ENCODE peak calls at places on chromosome 13, in five cellular contexts. X is heart left ventricle, M is stomach, N is body of pancreas, S is pancreas. V is an unnamed sample.

GRCh38 chr13:108859202-108860012 is 230.0 kb downstream of the MYO16 start:
- DNase-seq in X (no peak), M (no peak), N (no peak), S (no peak), V (peak; percentile 50)

GRCh38 chr13:63554157-63554556 is 2138.5 kb upstream of the PCDH20 start:
- DNase-seq in X (no peak), M (no peak), N (no peak), S (no peak), V (no peak)

GRCh38 chr13:85236431-85236830 is 562.8 kb downstream of the SLITRK6 start:
- DNase-seq in X (no peak), M (no peak), N (no peak), S (no peak), V (peak; percentile 49)

GRCh38 chr13:84655677-84656076 is 773.4 kb upstream of the SLITRK1 start:
- DNase-seq in X (no peak), M (no peak), N (no peak), S (no peak), V (no peak)

GRCh38 chr13:35164324-35164932 is 222.4 kb downstream of the NBEA start:
- DNase-seq in X (no peak), M (no peak), N (no peak), S (no peak), V (peak; percentile 54)

GRCh38 chr13:42883771-42884170 is 102.4 kb downstream of the FAM216B start:
- DNase-seq in X (peak; percentile 18), M (no peak), N (peak; percentile 21), S (peak; percentile 14), V (peak; percentile 76)

GRCh38 chr13:80341098-80341701 is at the start of gene SPRY2:
- DNase-seq in X (peak; percentile 94), M (peak; percentile 93), N (peak; percentile 96), S (peak; percentile 93), V (peak; percentile 98)

GRCh38 chr13:93670858-93671257 is 444.3 kb downstream of the GPC6 start:
- DNase-seq in X (no peak), M (no peak), N (no peak), S (no peak), V (no peak)

GRCh38 chr13:64276232-64276631 is 2860.6 kb upstream of the PCDH20 start:
- DNase-seq in X (no peak), M (no peak), N (no peak), S (no peak), V (no peak)

GRCh38 chr13:30382836-30383525 is 39.3 kb upstream of the UBE2L5 start:
- DNase-seq in X (no peak), M (no peak), N (no peak), S (no peak), V (no peak)

GRCh38 chr13:31090921-31091624 is 70.6 kb downstream of the HSPH1 start:
- DNase-seq in X (no peak), M (no peak), N (peak; percentile 7), S (peak; percentile 15), V (no peak)

GRCh38 chr13:112132142-112132541 is 65.2 kb downstream of the SOX1 start:
- DNase-seq in X (no peak), M (peak; percentile 22), N (no peak), S (no peak), V (no peak)

GRCh38 chr13:80462567-80462966 is 121.6 kb upstream of the SPRY2 start:
- DNase-seq in X (no peak), M (no peak), N (no peak), S (no peak), V (no peak)

GRCh38 chr13:99280166-99280565 is 22.0 kb upstream of the GPR18 start:
- DNase-seq in X (no peak), M (no peak), N (peak; percentile 47), S (no peak), V (no peak)

GRCh38 chr13:42593719-42594012 is 19.7 kb downstream of the TNFSF11 start:
- DNase-seq in X (no peak), M (no peak), N (no peak), S (no peak), V (no peak)

GRCh38 chr13:44220948-44221347 is 152.7 kb upstream of the SERP2 start:
- DNase-seq in X (no peak), M (no peak), N (no peak), S (no peak), V (no peak)

GRCh38 chr13:90534617-90535340 is 812.7 kb upstream of the MIR17HG start:
- DNase-seq in X (no peak), M (no peak), N (no peak), S (no peak), V (no peak)

GRCh38 chr13:45206340-45206739 is 5.5 kb upstream of the KCTD4 start:
- DNase-seq in X (no peak), M (no peak), N (no peak), S (no peak), V (no peak)

GRCh38 chr13:64930636-64931035 is 2299.5 kb downstream of the PCDH9 start:
- DNase-seq in X (no peak), M (no peak), N (no peak), S (no peak), V (no peak)

GRCh38 chr13:110004814-110005213 is 218.4 kb upstream of the IRS2 start:
- DNase-seq in X (no peak), M (no peak), N (no peak), S (no peak), V (no peak)

GRCh38 chr13:104017317-104017716 is 951.1 kb upstream of the SLC10A2 start:
- DNase-seq in X (no peak), M (no peak), N (no peak), S (no peak), V (no peak)

GRCh38 chr13:24606486-24607170 is 73.6 kb upstream of the ATP12A start:
- DNase-seq in X (no peak), M (no peak), N (no peak), S (no peak), V (no peak)

GRCh38 chr13:53023246-53023645 is 5.4 kb upstream of the OLFM4 start:
- DNase-seq in X (no peak), M (no peak), N (no peak), S (no peak), V (no peak)

GRCh38 chr13:43475135-43475534 is 311.6 kb downstream of the ENOX1 start:
- DNase-seq in X (no peak), M (no peak), N (no peak), S (no peak), V (peak; percentile 16)

GRCh38 chr13:92994056-92994455 is 232.6 kb upstream of the GPC6 start:
- DNase-seq in X (no peak), M (no peak), N (no peak), S (no peak), V (peak; percentile 12)

GRCh38 chr13:76791290-76791664 is 94.9 kb downstream of the KCTD12 start:
- DNase-seq in X (no peak), M (no peak), N (no peak), S (no peak), V (peak; percentile 39)

GRCh38 chr13:26882731-26883130 is 122.1 kb upstream of the GPR12 start:
- DNase-seq in X (no peak), M (no peak), N (no peak), S (no peak), V (no peak)

GRCh38 chr13:52109096-52109495 is 19.8 kb downstream of the NEK5 start:
- DNase-seq in X (no peak), M (no peak), N (no peak), S (no peak), V (no peak)

GRCh38 chr13:109945206-109945960 is 159.0 kb upstream of the IRS2 start:
- DNase-seq in X (no peak), M (no peak), N (no peak), S (no peak), V (peak; percentile 75)

GRCh38 chr13:37646531-37646930 is 48.0 kb upstream of the POSTN start:
- DNase-seq in X (no peak), M (no peak), N (no peak), S (no peak), V (no peak)

GRCh38 chr13:37648604-37649003 is 50.0 kb upstream of the POSTN start:
- DNase-seq in X (no peak), M (no peak), N (no peak), S (no peak), V (peak; percentile 74)

GRCh38 chr13:37645181-37645580 is 46.6 kb upstream of the POSTN start:
- DNase-seq in X (no peak), M (no peak), N (no peak), S (no peak), V (no peak)

GRCh38 chr13:37651371-37651770 is 52.8 kb upstream of the POSTN start:
- DNase-seq in X (no peak), M (no peak), N (no peak), S (no peak), V (no peak)

DNA sequence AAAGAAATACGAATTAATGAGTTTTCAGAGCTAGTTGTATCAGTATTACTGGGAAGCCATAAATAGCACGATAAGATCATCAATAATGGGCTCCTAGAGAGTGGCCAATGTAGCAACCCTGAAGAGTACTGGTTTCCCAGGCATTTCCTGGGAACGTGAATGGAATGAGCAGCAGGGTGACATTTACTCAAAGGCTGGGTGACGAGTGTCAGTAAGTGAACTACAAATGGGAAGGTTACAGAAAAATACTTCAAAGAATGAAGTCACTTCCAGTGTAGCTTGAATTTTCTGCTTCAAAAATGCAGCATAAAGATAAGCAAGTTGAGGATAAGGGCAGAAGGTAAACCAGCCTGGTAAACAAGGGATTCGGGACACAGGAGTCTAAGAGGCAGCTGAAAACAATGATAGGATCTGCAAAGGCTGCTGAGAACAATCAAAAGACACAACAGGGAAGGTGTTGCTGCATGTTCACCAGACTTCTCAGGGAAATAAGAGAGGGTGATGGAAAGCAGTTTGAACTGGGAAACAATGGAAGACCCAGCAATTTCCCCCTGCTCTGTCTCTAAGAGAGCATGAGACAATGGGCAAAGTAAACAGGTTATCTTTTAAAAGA is 48.6 kb upstream of the POSTN start:
- DNase-seq in X (no peak), M (no peak), N (no peak), S (no peak), V (peak; percentile 26)
- H3K4me3 ChIP-seq in X (no peak overlapping the region), M (no peak overlapping the region), N (no peak overlapping the region), S (no peak overlapping the region), V (no peak overlapping the region)

GRCh38 chr13:33323766-33324525 is 38.4 kb upstream of the STARD13 start:
- DNase-seq in X (no peak), M (no peak), N (no peak), S (no peak), V (peak; percentile 46)
- H3K27ac ChIP-seq in X (no peak overlapping the region), M (peak overlapping the region; percentile 72), N (no peak overlapping the region), S (no peak overlapping the region), V (no peak overlapping the region)

DNA sequence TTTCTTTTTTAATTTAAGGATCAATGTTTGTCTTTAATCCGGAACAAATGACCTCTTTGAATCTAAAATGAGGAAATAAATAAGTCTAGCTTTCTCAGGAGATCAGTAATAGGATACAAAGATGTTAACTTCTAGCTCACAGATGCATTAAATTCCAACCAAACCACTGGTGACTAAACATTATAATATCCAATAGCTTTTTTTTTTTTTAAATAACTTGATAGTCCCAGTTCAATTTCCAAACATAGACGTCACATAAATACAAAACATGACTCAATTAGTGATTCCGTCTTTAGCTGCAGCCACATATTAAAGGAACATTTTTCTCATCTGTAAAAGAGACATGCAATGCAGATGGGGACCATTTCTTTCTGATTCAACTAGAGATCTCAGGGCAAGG is 390.5 kb upstream of the PCDH9 start:
- DNase-seq in X (no peak), M (no peak), N (no peak), S (no peak), V (no peak)
- H3K4me3 ChIP-seq in X (no peak overlapping the region), M (no peak overlapping the region), N (no peak overlapping the region), S (no peak overlapping the region), V (no peak overlapping the region)

DNA sequence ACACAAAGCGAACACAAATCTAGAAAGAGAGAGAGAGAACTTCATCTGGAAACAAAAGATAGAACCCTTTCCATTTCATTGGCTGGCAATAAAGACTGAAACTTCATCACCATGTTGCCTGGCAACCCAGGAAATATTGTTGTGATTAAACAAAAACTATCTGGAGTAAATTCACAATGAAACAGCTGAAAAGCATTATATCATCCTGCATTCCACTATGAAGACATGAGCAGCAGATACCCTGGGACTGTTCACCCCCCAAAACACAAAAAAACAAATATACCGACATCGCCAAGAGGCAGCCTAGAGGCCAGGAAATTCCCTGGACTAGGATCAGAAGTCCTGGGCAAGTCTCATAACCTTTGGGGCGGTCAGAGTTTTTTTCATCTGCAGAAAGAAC is 158.3 kb downstream of the FOXO1 start:
- DNase-seq in X (no peak), M (no peak), N (peak; percentile 29), S (no peak), V (peak; percentile 86)
- H3K27ac ChIP-seq in X (no peak overlapping the region), M (peak overlapping the region; percentile 14), N (no peak overlapping the region), S (no peak overlapping the region), V (no peak overlapping the region)